ENCODE peak calls at places on chromosome 4, in four cellular contexts. R is PC-3, O is GM23338, Z is neural progenitor cell. N is an unnamed sample.

GRCh38 chr4:182192511-182193181 is 50.6 kb upstream of the TENM3 start:
- DNase-seq in R (no peak), O (no peak), Z (no peak), N (no peak)

GRCh38 chr4:139243448-139244365 is 36.3 kb downstream of the MGARP start:
- DNase-seq in R (peak), O (no peak), Z (no peak), N (peak)

GRCh38 chr4:184409911-184410692 is 64.2 kb downstream of the IRF2 start:
- DNase-seq in R (no peak), O (no peak), Z (no peak), N (no peak)

GRCh38 chr4:77959566-77960338 is 97.1 kb downstream of the MRPL1 start:
- DNase-seq in R (peak), O (peak), Z (peak), N (peak)

GRCh38 chr4:101366331-101366730 is 19.0 kb upstream of the PPP3CA start:
- DNase-seq in R (no peak), O (no peak), Z (no peak), N (peak)

GRCh38 chr4:56465599-56466295 is 1.7 kb upstream of the SRP72 start:
- DNase-seq in R (peak), O (peak), Z (peak), N (peak)

GRCh38 chr4:136583567-136583966 is 948.7 kb downstream of the PCDH18 start:
- DNase-seq in R (no peak), O (no peak), Z (no peak), N (no peak)

GRCh38 chr4:145723336-145723735 is 43.4 kb downstream of the C4orf51 start:
- DNase-seq in R (peak), O (no peak), Z (no peak), N (no peak)

GRCh38 chr4:129378346-129378745 is 282.4 kb downstream of the C4orf33 start:
- DNase-seq in R (no peak), O (no peak), Z (no peak), N (no peak)

GRCh38 chr4:139436122-139436521 is 17.8 kb upstream of the RAB33B start:
- DNase-seq in R (peak), O (no peak), Z (no peak), N (no peak)

GRCh38 chr4:80646061-80646460 is 310.5 kb downstream of the CFAP299 start:
- DNase-seq in R (no peak), O (peak), Z (no peak), N (no peak)

GRCh38 chr4:26763063-26763462 is 97.6 kb upstream of the STIM2 start:
- DNase-seq in R (peak), O (no peak), Z (no peak), N (no peak)

GRCh38 chr4:24211821-24212220 is 322.0 kb upstream of the PPARGC1A start:
- DNase-seq in R (no peak), O (no peak), Z (no peak), N (peak)

GRCh38 chr4:122603156-122603574 is 17.7 kb downstream of the IL21 start:
- DNase-seq in R (no peak), O (no peak), Z (no peak), N (no peak)

GRCh38 chr4:119835511-119835910 is 206.9 kb upstream of the PDE5A start:
- DNase-seq in R (no peak), O (no peak), Z (no peak), N (no peak)

GRCh38 chr4:185171373-185172071 is 28.5 kb downstream of the SLC25A4 start:
- DNase-seq in R (no peak), O (no peak), Z (no peak), N (no peak)

GRCh38 chr4:27088491-27088890 is 227.8 kb downstream of the STIM2 start:
- DNase-seq in R (no peak), O (no peak), Z (no peak), N (no peak)

GRCh38 chr4:77650787-77651186 is 45.2 kb downstream of the CXCL13 start:
- DNase-seq in R (no peak), O (no peak), Z (no peak), N (no peak)

GRCh38 chr4:72971572-72971971 is 97.9 kb downstream of the COX18 start:
- DNase-seq in R (peak), O (no peak), Z (no peak), N (peak)

GRCh38 chr4:55364691-55365346 is 18.8 kb downstream of the SRD5A3 start:
- DNase-seq in R (no peak), O (peak), Z (peak), N (no peak)

GRCh38 chr4:71147261-71147660 is 153.8 kb downstream of the DCK start:
- DNase-seq in R (peak), O (no peak), Z (no peak), N (peak)

GRCh38 chr4:21192367-21192766 is 492.1 kb downstream of the PACRGL start:
- DNase-seq in R (no peak), O (no peak), Z (no peak), N (no peak)

GRCh38 chr4:184826315-184827266 is 823 bp upstream of the ACSL1 start:
- DNase-seq in R (peak), O (peak), Z (peak), N (peak)

GRCh38 chr4:139229534-139230039 is 50.4 kb downstream of the MGARP start:
- DNase-seq in R (peak), O (peak), Z (peak), N (peak)

GRCh38 chr4:72744103-72744725 is 175.2 kb upstream of the ADAMTS3 start:
- DNase-seq in R (no peak), O (no peak), Z (no peak), N (no peak)

GRCh38 chr4:141636077-141636770 is at the start of gene IL15:
- DNase-seq in R (peak), O (peak), Z (peak), N (peak)

GRCh38 chr4:37073226-37073840 is 171.2 kb upstream of the NWD2 start:
- DNase-seq in R (peak), O (no peak), Z (no peak), N (no peak)

GRCh38 chr4:115201042-115201330 is 87.6 kb upstream of the NDST4 start:
- DNase-seq in R (no peak), O (no peak), Z (no peak), N (no peak)

GRCh38 chr4:125043453-125043852 is 271.3 kb upstream of the FAT4 start:
- DNase-seq in R (no peak), O (no peak), Z (no peak), N (no peak)

GRCh38 chr4:57131849-57132745 is 21.9 kb upstream of the IGFBP7 start:
- DNase-seq in R (peak), O (peak), Z (peak), N (no peak)

GRCh38 chr4:120816385-120816784 is 106.1 kb downstream of the PRDM5 start:
- DNase-seq in R (no peak), O (no peak), Z (no peak), N (peak)

GRCh38 chr4:185408432-185408831 is 11.8 kb downstream of the ANKRD37 start:
- DNase-seq in R (no peak), O (no peak), Z (no peak), N (no peak)

GRCh38 chr4:27861381-27861787 is 1000.7 kb downstream of the STIM2 start:
- DNase-seq in R (peak), O (peak), Z (peak), N (peak)

GRCh38 chr4:82043081-82043808 is 330.5 kb downstream of the HNRNPD start:
- DNase-seq in R (no peak), O (peak), Z (peak), N (peak)

GRCh38 chr4:82045267-82045666 is 328.5 kb downstream of the HNRNPD start:
- DNase-seq in R (no peak), O (no peak), Z (no peak), N (no peak)

GRCh38 chr4:82042042-82042441 is 331.7 kb downstream of the HNRNPD start:
- DNase-seq in R (no peak), O (no peak), Z (no peak), N (no peak)

GRCh38 chr4:82043809-82044137 is 330.0 kb downstream of the HNRNPD start:
- DNase-seq in R (no peak), O (no peak), Z (no peak), N (no peak)

DNA sequence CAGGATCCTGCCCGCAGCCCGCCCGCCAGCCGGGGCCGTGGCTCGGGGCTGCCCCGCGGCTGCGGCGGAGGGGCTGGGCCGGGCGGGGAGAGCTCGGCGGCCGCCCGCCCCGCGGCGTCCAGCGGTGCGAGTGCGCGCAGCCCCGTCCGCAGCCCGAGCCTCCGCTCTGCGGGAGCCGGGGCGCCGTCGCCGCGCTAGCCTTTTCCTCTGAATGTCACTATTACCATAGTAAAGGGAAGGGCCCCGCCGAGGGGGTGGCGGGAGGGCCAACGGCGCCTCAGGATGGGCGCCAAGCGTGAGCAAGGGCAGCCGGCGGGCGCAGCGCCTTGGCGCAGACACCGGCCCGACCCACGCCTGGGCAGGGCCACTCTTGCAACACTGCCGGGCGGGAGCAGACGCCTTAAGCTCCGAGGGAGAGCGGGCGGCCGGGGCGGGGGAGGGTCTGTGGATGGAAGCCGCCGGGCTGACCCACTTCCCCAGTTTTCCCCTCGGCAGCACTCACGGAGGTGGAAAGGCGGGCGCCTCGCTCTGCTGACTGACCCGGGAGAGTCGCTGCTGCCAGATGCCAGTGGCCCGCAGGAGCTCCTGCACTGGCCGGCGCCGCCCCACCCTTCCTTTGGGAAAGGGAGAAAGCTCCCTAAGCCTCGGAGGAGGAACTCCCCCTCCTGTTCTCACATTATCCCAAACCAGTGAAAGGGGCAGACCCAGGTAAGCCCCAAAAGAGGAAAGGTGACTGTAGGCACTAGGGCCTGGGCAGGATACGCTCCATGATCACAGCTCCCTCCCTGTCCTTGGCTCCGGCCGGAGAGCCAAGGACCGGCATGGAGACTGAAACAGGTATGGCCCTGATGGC is 329.4 kb downstream of the HNRNPD start:
- DNase-seq in R (peak), O (peak), Z (peak), N (peak)
- H3K27ac ChIP-seq in R (no peak), O (no peak), Z (no peak), N (no peak)

GRCh38 chr4:174119051-174119450 is 164.4 kb downstream of the FBXO8 start:
- DNase-seq in R (peak), O (no peak), Z (no peak), N (peak)

GRCh38 chr4:174120446-174121142 is 162.9 kb downstream of the FBXO8 start:
- DNase-seq in R (peak), O (peak), Z (peak), N (peak)

GRCh38 chr4:174118171-174118570 is 165.3 kb downstream of the FBXO8 start:
- DNase-seq in R (no peak), O (no peak), Z (no peak), N (no peak)

GRCh38 chr4:174119818-174120217 is 163.6 kb downstream of the FBXO8 start:
- DNase-seq in R (no peak), O (no peak), Z (peak), N (peak)

GRCh38 chr4:174122705-174123104 is 160.8 kb downstream of the FBXO8 start:
- DNase-seq in R (no peak), O (no peak), Z (no peak), N (peak)
- TF ChIP-seq EZH2phosphoT487 in R (no peak), O (no peak), Z (no peak), N (no peak)

GRCh38 chr4:6769138-6769983 is 13.2 kb upstream of the KIAA0232 start:
- DNase-seq in R (no peak), O (no peak), Z (no peak), N (no peak)
- H3K27ac ChIP-seq in R (no peak), O (no peak), Z (no peak), N (no peak)

GRCh38 chr4:53055274-53055673 is 193.2 kb downstream of the RASL11B start:
- DNase-seq in R (no peak), O (no peak), Z (no peak), N (peak)
- TF ChIP-seq EZH2phosphoT487 in R (no peak), O (no peak), Z (no peak), N (no peak)

GRCh38 chr4:52511825-52512224 is 147.3 kb downstream of the USP46 start:
- DNase-seq in R (no peak), O (no peak), Z (no peak), N (no peak)

GRCh38 chr4:52512291-52512690 is 146.8 kb downstream of the USP46 start:
- DNase-seq in R (no peak), O (no peak), Z (no peak), N (no peak)

GRCh38 chr4:52507774-52508173 is 151.3 kb downstream of the USP46 start:
- DNase-seq in R (no peak), O (no peak), Z (no peak), N (no peak)

DNA sequence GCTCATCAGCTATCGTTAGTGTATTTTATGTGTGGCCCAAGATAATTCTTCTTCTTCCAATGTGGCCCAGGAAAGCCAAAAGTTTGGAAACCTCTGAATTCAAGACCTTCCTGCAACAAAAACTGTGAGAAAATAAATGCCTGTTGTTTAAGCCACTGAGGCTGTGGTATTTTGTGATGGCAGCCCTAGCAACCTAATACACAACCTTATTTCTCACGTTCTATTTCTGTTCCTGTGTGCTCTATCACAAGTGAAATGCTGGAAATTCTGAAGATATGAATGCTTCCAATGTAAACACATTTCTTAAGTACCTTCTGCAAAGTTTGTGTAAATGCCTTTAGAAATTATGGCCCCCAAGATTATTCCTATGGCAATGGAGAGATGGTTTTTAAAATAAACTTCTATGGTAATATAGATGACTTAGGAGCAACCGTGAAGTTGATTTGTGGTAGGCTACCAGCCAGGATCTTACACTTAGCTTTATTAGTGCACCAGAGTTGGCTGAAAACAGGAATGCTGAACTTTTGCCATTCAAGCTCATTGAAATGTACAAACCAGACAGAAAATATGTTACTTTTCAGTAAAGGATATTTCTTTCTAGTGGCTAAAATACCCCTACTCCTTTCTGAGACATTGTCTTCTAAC is 148.0 kb downstream of the USP46 start:
- DNase-seq in R (no peak), O (no peak), Z (no peak), N (no peak)
- H3K27ac ChIP-seq in R (no peak), O (no peak), Z (no peak), N (no peak)

GRCh38 chr4:2183394-2183793 is 58.5 kb downstream of the HAUS3 start:
- DNase-seq in R (no peak), O (no peak), Z (no peak), N (peak)

GRCh38 chr4:2180410-2180809 is 61.5 kb downstream of the HAUS3 start:
- DNase-seq in R (no peak), O (no peak), Z (no peak), N (no peak)

GRCh38 chr4:2182981-2183380 is 58.9 kb downstream of the HAUS3 start:
- DNase-seq in R (no peak), O (no peak), Z (no peak), N (no peak)

GRCh38 chr4:2186865-2187172 is 55.1 kb downstream of the HAUS3 start:
- DNase-seq in R (no peak), O (no peak), Z (no peak), N (no peak)

DNA sequence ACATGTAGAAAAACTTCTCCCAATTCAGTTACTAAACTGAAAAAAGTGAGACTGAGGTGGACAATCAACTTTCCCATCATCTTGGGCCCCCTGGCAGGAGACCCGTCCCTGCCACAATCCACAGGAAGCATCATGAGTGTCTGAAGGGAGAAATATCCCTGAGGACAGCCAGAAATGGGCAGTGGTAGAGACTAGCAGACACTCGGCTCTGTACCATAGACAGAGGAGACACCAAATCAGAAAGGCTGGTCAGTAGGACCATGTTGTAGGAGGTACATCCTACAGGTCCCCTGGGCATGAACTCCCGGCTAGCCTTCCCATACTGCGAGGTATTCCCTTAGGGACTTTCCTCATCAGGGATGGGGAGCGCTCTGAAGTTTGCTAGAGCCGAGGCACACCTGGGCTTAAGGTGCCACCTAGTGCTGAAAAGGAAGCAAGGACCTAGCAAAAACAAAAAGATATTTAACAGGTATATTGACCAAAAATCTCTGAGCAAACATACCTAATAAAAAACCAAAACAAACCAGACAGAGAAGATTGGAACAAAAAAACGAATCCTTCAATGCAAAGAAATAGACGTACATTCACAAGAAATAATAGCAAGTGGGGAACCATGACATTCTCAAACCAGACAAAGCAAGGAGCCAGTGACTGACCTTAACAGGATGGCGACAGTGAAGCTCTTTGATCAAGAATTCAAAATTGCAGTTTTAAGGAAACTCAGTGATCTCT is 55.6 kb downstream of the HAUS3 start:
- DNase-seq in R (peak), O (peak), Z (peak), N (no peak)
- TF ChIP-seq EZH2phosphoT487 in R (no peak), O (no peak), Z (no peak), N (no peak)

GRCh38 chr4:112172180-112172579 is 26.9 kb downstream of the FAM241A start:
- DNase-seq in R (no peak), O (no peak), Z (no peak), N (no peak)

GRCh38 chr4:112173593-112174559 is 28.6 kb downstream of the FAM241A start:
- DNase-seq in R (peak), O (no peak), Z (no peak), N (peak)

GRCh38 chr4:112167790-112168189 is 22.5 kb downstream of the FAM241A start:
- DNase-seq in R (peak), O (no peak), Z (no peak), N (no peak)

GRCh38 chr4:112168719-112169500 is 23.7 kb downstream of the FAM241A start:
- DNase-seq in R (no peak), O (no peak), Z (no peak), N (no peak)

GRCh38 chr4:112170451-112170993 is 25.3 kb downstream of the FAM241A start:
- DNase-seq in R (peak), O (no peak), Z (no peak), N (peak)
- H3K27ac ChIP-seq in R (peak), O (no peak), Z (no peak), N (peak)

GRCh38 chr4:155906554-155907247 is 3.2 kb downstream of the TDO2 start:
- DNase-seq in R (peak), O (no peak), Z (no peak), N (peak)
- TF ChIP-seq EZH2phosphoT487 in R (no peak), O (no peak), Z (no peak), N (peak)

N was measured in GM23248.